ENCODE peak calls at places on chromosomes 6 and 20, in eight cellular contexts. W is tibial artery, I is PC-9, C is Peyer's patch, J is foreskin fibroblast, L is colonic mucosa, M is ovary, G is heart right ventricle. N is an unnamed sample.

GRCh38 chr6:77653817-77654216 is 978 bp downstream of the MEI4 start:
- DNase-seq in J (no peak), C (no peak), G (no peak), M (no peak), L (no peak), W (no peak), I (no peak), N (no peak)

GRCh38 chr6:106339334-106340029 is 13.9 kb upstream of the ATG5 start:
- DNase-seq in C (peak; percentile 76), L (peak; percentile 65), M (peak; percentile 27), I (peak; percentile 65), G (no peak), J (peak; percentile 74), W (no peak), N (no peak)

GRCh38 chr20:33443006-33443511 is 504 bp downstream of the SNTA1 start:
- DNase-seq in C (no peak), I (no peak), L (peak; percentile 29), G (peak; percentile 58), W (peak; percentile 74), M (peak; percentile 48), J (no peak), N (no peak)

GRCh38 chr6:162124710-162125435 is 602.7 kb downstream of the PRKN start:
- DNase-seq in M (no peak), W (no peak), C (no peak), I (no peak), G (no peak), L (no peak), J (no peak), N (no peak)

GRCh38 chr6:104575536-104575935 is 284.2 kb downstream of the HACE1 start:
- DNase-seq in M (no peak), G (no peak), I (no peak), L (no peak), J (no peak), C (no peak), W (no peak), N (no peak)

GRCh38 chr6:93823489-93823888 is 404.1 kb upstream of the EPHA7 start:
- DNase-seq in C (no peak), W (no peak), L (no peak), M (no peak), G (no peak), I (no peak), J (no peak), N (no peak)

GRCh38 chr6:35516712-35517111 is 4.0 kb upstream of the TULP1 start:
- DNase-seq in I (no peak), L (no peak), G (no peak), W (no peak), J (no peak), M (no peak), C (no peak), N (no peak)

GRCh38 chr6:162546905-162547304 is 180.7 kb downstream of the PRKN start:
- DNase-seq in G (no peak), L (no peak), M (no peak), C (no peak), I (no peak), W (no peak), J (no peak), N (no peak)

GRCh38 chr20:32354592-32355416 is 3.3 kb upstream of the ASXL1 start:
- DNase-seq in I (peak; percentile 20), C (no peak), W (no peak), M (no peak), G (no peak), J (peak; percentile 74), L (no peak), N (no peak)

GRCh38 chr6:83590413-83590812 is 78.1 kb downstream of the PRSS35 start:
- DNase-seq in L (no peak), I (no peak), J (peak; percentile 9), W (no peak), M (no peak), G (no peak), C (no peak), N (no peak)

GRCh38 chr6:75315978-75316377 is 31.4 kb upstream of the TMEM30A start:
- DNase-seq in L (no peak), W (no peak), I (no peak), G (no peak), C (no peak), M (no peak), J (no peak), N (no peak)

GRCh38 chr6:156256161-156256560 is 521.0 kb upstream of the ARID1B start:
- DNase-seq in J (no peak), I (no peak), W (no peak), G (no peak), L (no peak), C (no peak), M (no peak), N (no peak)

GRCh38 chr20:58570181-58570859 is 55.1 kb upstream of the APCDD1L start:
- DNase-seq in M (peak; percentile 37), I (no peak), W (no peak), C (no peak), L (no peak), G (no peak), J (peak; percentile 12), N (no peak)

GRCh38 chr6:52553719-52554118 is 23.1 kb downstream of the TRAM2 start:
- DNase-seq in G (no peak), J (no peak), I (no peak), C (no peak), M (no peak), L (no peak), W (peak; percentile 37), N (no peak)

GRCh38 chr6:20693466-20694063 is 159.3 kb downstream of the CDKAL1 start:
- DNase-seq in J (peak; percentile 45), M (no peak), L (no peak), C (no peak), G (no peak), W (no peak), I (no peak), N (no peak)

GRCh38 chr6:132816665-132817064 is 2.3 kb downstream of the RPS12 start:
- DNase-seq in G (no peak), W (no peak), I (no peak), M (no peak), J (no peak), L (no peak), C (no peak), N (no peak)
- H3K4me3 ChIP-seq in G (peak overlapping the region; percentile 89), W (no peak overlapping the region), I (peak overlapping the region; percentile 84), M (no peak overlapping the region), J (peak overlapping the region; percentile 79), L (no peak overlapping the region), C (peak overlapping the region; percentile 88), N (peak overlapping the region; percentile 93)

DNA sequence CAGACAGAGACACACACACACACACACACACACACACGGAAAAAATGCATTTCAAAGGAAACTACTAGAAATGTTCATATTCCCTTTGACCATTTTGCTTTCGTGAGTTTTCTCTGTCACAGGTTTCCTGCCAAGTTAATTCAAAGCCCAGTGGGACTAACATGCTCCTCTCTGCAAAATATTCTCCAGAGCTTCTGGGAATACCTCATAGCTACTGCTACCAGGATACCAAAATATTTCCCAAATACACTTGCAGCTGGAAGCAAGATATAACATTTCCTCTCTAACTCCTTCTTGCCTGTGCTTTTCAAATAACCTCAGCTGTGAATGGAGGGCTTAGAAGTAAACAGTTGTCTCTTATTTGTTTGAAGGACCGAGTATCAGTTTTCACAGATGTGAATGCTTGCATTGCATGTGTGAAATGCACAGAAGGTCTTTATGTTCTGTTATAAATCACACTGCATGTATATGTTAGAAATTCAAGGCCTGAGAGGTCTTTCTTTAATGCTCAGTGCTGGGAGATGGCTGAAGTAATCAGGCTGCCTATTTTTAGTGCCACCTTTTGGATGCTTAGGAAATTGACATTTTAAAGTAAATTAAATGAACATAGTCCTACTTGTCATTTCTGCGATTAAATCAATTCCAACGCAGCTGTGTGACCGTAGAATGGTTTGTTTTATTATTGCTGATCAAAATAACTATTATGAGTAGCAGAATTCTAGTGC is 8.7 kb upstream of the FAM209A start:
- DNase-seq in W (no peak), L (no peak), G (no peak), I (no peak), J (no peak), M (no peak), C (no peak), N (no peak)
- TF ChIP-seq CTCF in W (no peak), L (no peak), G (peak; percentile 37), I (no peak), J (peak; percentile 26), M (no peak), C (no peak), N (no peak)

GRCh38 chr6:150391890-150392289 is 23.1 kb downstream of the IYD start:
- DNase-seq in J (no peak), C (no peak), M (no peak), W (no peak), I (no peak), L (no peak), G (no peak), N (no peak)

GRCh38 chr6:150391414-150391813 is 22.6 kb downstream of the IYD start:
- DNase-seq in M (no peak), J (no peak), G (no peak), I (no peak), W (no peak), C (no peak), L (no peak), N (no peak)

GRCh38 chr6:150394053-150394875 is 25.5 kb downstream of the IYD start:
- DNase-seq in I (no peak), W (no peak), J (no peak), L (no peak), G (no peak), M (no peak), C (no peak), N (no peak)

GRCh38 chr6:150394886-150395285 is 26.1 kb downstream of the IYD start:
- DNase-seq in J (no peak), C (no peak), G (no peak), L (no peak), W (no peak), M (no peak), I (no peak), N (no peak)

GRCh38 chr6:150392452-150393220 is 23.8 kb downstream of the IYD start:
- DNase-seq in W (no peak), G (no peak), M (no peak), I (no peak), C (no peak), L (no peak), J (no peak), N (no peak)
- H3K4me3 ChIP-seq in W (no peak overlapping the region), G (no peak overlapping the region), M (no peak overlapping the region), I (no peak overlapping the region), C (no peak overlapping the region), L (no peak overlapping the region), J (no peak overlapping the region), N (no peak overlapping the region)

GRCh38 chr20:23666698-23667097 is 22.1 kb downstream of the CST4 start:
- DNase-seq in J (no peak), C (no peak), M (no peak), G (peak; percentile 45), I (no peak), W (no peak), L (no peak), N (no peak)

GRCh38 chr20:23664954-23665353 is 23.9 kb downstream of the CST4 start:
- DNase-seq in G (no peak), I (no peak), L (no peak), W (no peak), C (no peak), M (no peak), J (no peak), N (no peak)

GRCh38 chr20:23668477-23668951 is 20.3 kb downstream of the CST4 start:
- DNase-seq in I (peak; percentile 66), L (peak; percentile 60), J (no peak), C (peak; percentile 78), W (no peak), G (no peak), M (peak; percentile 47), N (no peak)

GRCh38 chr20:23667666-23668065 is 21.2 kb downstream of the CST4 start:
- DNase-seq in W (no peak), G (no peak), C (no peak), L (no peak), I (no peak), J (no peak), M (no peak), N (no peak)

GRCh38 chr20:23666189-23666588 is 22.6 kb downstream of the CST4 start:
- DNase-seq in C (no peak), I (no peak), W (no peak), J (no peak), M (no peak), G (no peak), L (no peak), N (no peak)
- TF ChIP-seq CTCF in C (no peak), I (no peak), W (no peak), J (peak; percentile 6), M (no peak), G (no peak), L (no peak), N (no peak)

N was measured in gastrocnemius medialis.